ENCODE peak calls at places on chromosomes 3 and 15, in eight cellular contexts. One of them, this sample, is unnamed.

GRCh38 chr3:153397806-153398205 is 235.8 kb downstream of the RAP2B start:
- DNase-seq in memory B cell: no peak
- DNase-seq in T-helper 1 cell: no peak
- DNase-seq in HTR-8/SVneo: no peak
- DNase-seq in CD4-positive, alpha-beta T cell: no peak
- DNase-seq in stimulated activated CD4-positive, alpha-beta T cell treated with anti-CD3 and anti-CD28 coated beads, Interleukin-2, amount 100 ng/mL, for 48 hours: no peak
- DNase-seq in left lung: no peak
- DNase-seq in A549: no peak
- DNase-seq in this sample: no peak

GRCh38 chr15:64905119-64905831 is 6.4 kb upstream of the ANKDD1A start:
- DNase-seq in A549: peak
- DNase-seq in HTR-8/SVneo: no peak
- DNase-seq in left lung: peak
- DNase-seq in T-helper 1 cell: peak
- DNase-seq in memory B cell: peak
- DNase-seq in CD4-positive, alpha-beta T cell: peak
- DNase-seq in stimulated activated CD4-positive, alpha-beta T cell treated with anti-CD3 and anti-CD28 coated beads, Interleukin-2, amount 100 ng/mL, for 48 hours: peak
- DNase-seq in this sample: peak

GRCh38 chr3:100954990-100955389 is 38.2 kb downstream of the ABI3BP start:
- DNase-seq in memory B cell: no peak
- DNase-seq in T-helper 1 cell: no peak
- DNase-seq in A549: no peak
- DNase-seq in stimulated activated CD4-positive, alpha-beta T cell treated with anti-CD3 and anti-CD28 coated beads, Interleukin-2, amount 100 ng/mL, for 48 hours: no peak
- DNase-seq in left lung: no peak
- DNase-seq in CD4-positive, alpha-beta T cell: no peak
- DNase-seq in HTR-8/SVneo: peak
- DNase-seq in this sample: peak

GRCh38 chr3:101466465-101467309 is 46.3 kb downstream of the SENP7 start:
- DNase-seq in HTR-8/SVneo: no peak
- DNase-seq in left lung: peak
- DNase-seq in memory B cell: no peak
- DNase-seq in CD4-positive, alpha-beta T cell: no peak
- DNase-seq in stimulated activated CD4-positive, alpha-beta T cell treated with anti-CD3 and anti-CD28 coated beads, Interleukin-2, amount 100 ng/mL, for 48 hours: no peak
- DNase-seq in T-helper 1 cell: peak
- DNase-seq in A549: peak
- DNase-seq in this sample: no peak

GRCh38 chr3:58492385-58492970 is 582 bp downstream of the KCTD6 start:
- DNase-seq in T-helper 1 cell: no peak
- DNase-seq in left lung: no peak
- DNase-seq in HTR-8/SVneo: no peak
- DNase-seq in A549: no peak
- DNase-seq in stimulated activated CD4-positive, alpha-beta T cell treated with anti-CD3 and anti-CD28 coated beads, Interleukin-2, amount 100 ng/mL, for 48 hours: peak
- DNase-seq in memory B cell: no peak
- DNase-seq in CD4-positive, alpha-beta T cell: no peak
- DNase-seq in this sample: peak

GRCh38 chr3:45365060-45365459 is 23.3 kb upstream of the LARS2 start:
- DNase-seq in left lung: no peak
- DNase-seq in T-helper 1 cell: no peak
- DNase-seq in A549: no peak
- DNase-seq in memory B cell: no peak
- DNase-seq in HTR-8/SVneo: no peak
- DNase-seq in stimulated activated CD4-positive, alpha-beta T cell treated with anti-CD3 and anti-CD28 coated beads, Interleukin-2, amount 100 ng/mL, for 48 hours: no peak
- DNase-seq in CD4-positive, alpha-beta T cell: no peak
- DNase-seq in this sample: no peak

GRCh38 chr15:41774062-41774872 is at the start of gene MAPKBP1:
- DNase-seq in T-helper 1 cell: peak
- DNase-seq in left lung: peak
- DNase-seq in CD4-positive, alpha-beta T cell: peak
- DNase-seq in HTR-8/SVneo: peak
- DNase-seq in memory B cell: peak
- DNase-seq in stimulated activated CD4-positive, alpha-beta T cell treated with anti-CD3 and anti-CD28 coated beads, Interleukin-2, amount 100 ng/mL, for 48 hours: peak
- DNase-seq in A549: peak
- DNase-seq in this sample: peak

GRCh38 chr3:25094932-25095690 is 333.0 kb upstream of the RARB start:
- DNase-seq in A549: no peak
- DNase-seq in T-helper 1 cell: no peak
- DNase-seq in memory B cell: no peak
- DNase-seq in CD4-positive, alpha-beta T cell: no peak
- DNase-seq in HTR-8/SVneo: no peak
- DNase-seq in stimulated activated CD4-positive, alpha-beta T cell treated with anti-CD3 and anti-CD28 coated beads, Interleukin-2, amount 100 ng/mL, for 48 hours: no peak
- DNase-seq in left lung: no peak
- DNase-seq in this sample: no peak

GRCh38 chr15:66486887-66487286 is 10.7 kb downstream of the SNAPC5 start:
- DNase-seq in HTR-8/SVneo: no peak
- DNase-seq in T-helper 1 cell: no peak
- DNase-seq in A549: no peak
- DNase-seq in CD4-positive, alpha-beta T cell: no peak
- DNase-seq in stimulated activated CD4-positive, alpha-beta T cell treated with anti-CD3 and anti-CD28 coated beads, Interleukin-2, amount 100 ng/mL, for 48 hours: no peak
- DNase-seq in left lung: no peak
- DNase-seq in memory B cell: no peak
- DNase-seq in this sample: no peak

GRCh38 chr3:59052803-59053411 is 3.1 kb upstream of the CFAP20DC start:
- DNase-seq in CD4-positive, alpha-beta T cell: no peak
- DNase-seq in stimulated activated CD4-positive, alpha-beta T cell treated with anti-CD3 and anti-CD28 coated beads, Interleukin-2, amount 100 ng/mL, for 48 hours: no peak
- DNase-seq in T-helper 1 cell: no peak
- DNase-seq in left lung: no peak
- DNase-seq in HTR-8/SVneo: no peak
- DNase-seq in A549: peak
- DNase-seq in memory B cell: no peak
- DNase-seq in this sample: no peak

This sample was measured in retina.